ENCODE peak calls at places on chromosomes 16 and 17, in eight cellular contexts. A, O, F, R, Y, H, B and J are unnamed samples.

GRCh38 chr17:64306850-64307463 is 43.9 kb upstream of the TEX2 start:
- DNase-seq in A (peak; percentile 43), O (peak; percentile 69), F (peak; percentile 65), R (peak; percentile 79), Y (peak; percentile 19), H (peak; percentile 63), B (no peak), J (no peak)

GRCh38 chr16:30473231-30474061 is 904 bp downstream of the ITGAL start:
- DNase-seq in A (no peak), O (peak; percentile 22), F (no peak), R (no peak), Y (no peak), H (no peak), B (no peak), J (no peak)

GRCh38 chr17:65185686-65186382 is 48.7 kb downstream of the RGS9 start:
- DNase-seq in A (no peak), O (no peak), F (no peak), R (no peak), Y (no peak), H (no peak), B (no peak), J (no peak)

GRCh38 chr17:49187301-49187700 is 23.1 kb downstream of the GNGT2 start:
- DNase-seq in A (no peak), O (no peak), F (no peak), R (no peak), Y (no peak), H (no peak), B (no peak), J (no peak)

GRCh38 chr16:88839026-88839529 is 17.7 kb downstream of the GALNS start:
- DNase-seq in A (no peak), O (no peak), F (no peak), R (no peak), Y (no peak), H (no peak), B (no peak), J (no peak)

GRCh38 chr16:48682971-48683370 is 73.0 kb upstream of the N4BP1 start:
- DNase-seq in A (no peak), O (no peak), F (no peak), R (no peak), Y (no peak), H (no peak), B (no peak), J (no peak)

GRCh38 chr16:889586-889985 is 81.2 kb downstream of the LMF1 start:
- DNase-seq in A (no peak), O (no peak), F (no peak), R (no peak), Y (no peak), H (no peak), B (no peak), J (no peak)

GRCh38 chr17:50175035-50175788 is 9.4 kb downstream of the SGCA start:
- DNase-seq in A (no peak), O (no peak), F (no peak), R (no peak), Y (no peak), H (no peak), B (no peak), J (no peak)

GRCh38 chr17:44374306-44375195 is 10.9 kb upstream of the FAM171A2 start:
- DNase-seq in A (no peak), O (no peak), F (no peak), R (no peak), Y (peak; percentile 75), H (no peak), B (no peak), J (no peak)

GRCh38 chr17:43758497-43759174 is at the start of gene SOST:
- DNase-seq in A (no peak), O (no peak), F (no peak), R (no peak), Y (no peak), H (no peak), B (no peak), J (no peak)

GRCh38 chr16:74769791-74770190 is 4.8 kb downstream of the FA2H start:
- DNase-seq in A (no peak), O (no peak), F (no peak), R (no peak), Y (no peak), H (no peak), B (no peak), J (no peak)

GRCh38 chr17:3535253-3535995 is 22.2 kb downstream of the TRPV3 start:
- DNase-seq in A (no peak), O (peak; percentile 25), F (peak; percentile 51), R (peak; percentile 89), Y (peak; percentile 70), H (peak; percentile 71), B (no peak), J (no peak)

GRCh38 chr17:17506893-17507464 is 10.8 kb upstream of the RASD1 start:
- DNase-seq in A (no peak), O (peak; percentile 62), F (no peak), R (no peak), Y (no peak), H (peak; percentile 70), B (no peak), J (no peak)

GRCh38 chr16:48834576-48834975 is 224.6 kb upstream of the N4BP1 start:
- DNase-seq in A (no peak), O (no peak), F (no peak), R (no peak), Y (no peak), H (no peak), B (no peak), J (no peak)

DNA sequence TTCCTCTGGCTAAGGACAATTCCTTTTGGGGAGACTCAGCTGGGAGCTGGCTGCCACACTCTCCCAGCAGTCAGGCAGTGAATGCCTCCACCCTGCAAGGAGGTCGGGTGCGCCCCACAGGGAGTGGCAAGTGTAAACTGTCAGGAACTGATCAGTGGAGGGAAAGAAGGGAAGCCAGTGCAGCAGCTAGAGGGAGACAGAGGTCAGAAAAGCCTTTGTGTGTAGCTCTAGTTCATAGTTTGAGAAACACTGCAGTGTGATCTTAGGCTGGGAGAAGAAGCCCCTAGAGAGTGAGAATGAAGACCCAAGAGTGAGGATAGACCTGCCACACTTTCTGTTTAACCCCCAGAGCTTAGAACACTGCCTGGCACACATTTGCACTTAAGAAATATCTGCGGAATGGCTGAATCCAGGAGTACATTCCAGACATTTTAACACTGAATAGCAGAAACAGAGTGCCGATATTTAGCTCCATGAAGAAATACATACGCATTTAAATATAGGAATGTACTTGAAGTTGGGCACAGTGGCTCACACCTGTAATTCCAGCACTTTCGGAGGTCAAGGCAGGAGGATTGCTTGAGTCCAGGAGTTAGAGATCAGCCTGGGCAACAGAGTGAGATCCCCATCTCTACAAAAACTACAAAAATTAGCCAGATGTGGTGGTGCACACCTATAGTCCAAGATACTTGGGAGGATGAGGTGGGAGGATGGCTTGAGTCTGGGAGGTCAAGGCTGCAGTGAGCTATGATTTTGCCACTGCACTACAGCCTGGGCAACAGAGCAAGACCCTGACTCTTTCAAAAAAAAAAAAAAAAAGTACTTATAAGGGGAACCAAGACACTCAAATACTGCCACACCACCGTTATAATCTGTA is 11.1 kb upstream of the SLC5A11 start:
- DNase-seq in A (peak; percentile 15), O (no peak), F (no peak), R (peak; percentile 54), Y (no peak), H (no peak), B (no peak), J (no peak)
- TF ChIP-seq CTCF in A (no peak), O (no peak), F (no peak), R (peak; percentile 66), Y (peak; percentile 57), H (peak; percentile 54), B (no peak), J (no peak)

DNA sequence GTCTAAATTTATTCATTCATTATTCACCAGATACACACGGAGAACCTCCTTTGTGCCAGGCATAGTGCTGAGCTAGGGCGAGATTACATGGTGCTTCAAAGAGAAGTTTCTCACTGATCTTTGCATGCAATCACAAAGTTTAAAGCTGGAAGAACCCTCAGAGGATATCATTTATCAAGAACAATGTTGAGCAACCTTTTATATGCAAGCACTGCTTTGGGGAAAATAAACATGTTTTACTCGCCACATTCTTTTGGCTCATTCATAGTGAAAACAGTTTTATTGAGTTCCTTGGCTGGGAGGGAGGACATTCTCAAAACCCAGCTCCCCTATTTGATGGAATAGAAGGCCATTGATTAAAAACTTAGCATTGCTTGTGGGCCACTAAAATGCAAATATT is 49.8 kb upstream of the XYLT1 start:
- DNase-seq in A (no peak), O (no peak), F (no peak), R (no peak), Y (no peak), H (no peak), B (no peak), J (no peak)
- H3K4me3 ChIP-seq in A (no peak overlapping the region), O (no peak overlapping the region), F (no peak overlapping the region), R (no peak overlapping the region), Y (no peak overlapping the region), H (no peak overlapping the region), B (no peak overlapping the region), J (no peak overlapping the region)

GRCh38 chr17:5413682-5414081 is 5.8 kb downstream of the NUP88 start:
- DNase-seq in A (no peak), O (no peak), F (no peak), R (peak; percentile 61), Y (no peak), H (no peak), B (no peak), J (no peak)
- H3K27ac ChIP-seq in A (no peak overlapping the region), O (no peak overlapping the region), F (no peak overlapping the region), R (no peak overlapping the region), Y (no peak overlapping the region), H (no peak overlapping the region), B (peak overlapping the region; percentile 63), J (peak overlapping the region; percentile 40)

GRCh38 chr17:58517378-58517927 is 3.0 kb upstream of the MTMR4 start:
- DNase-seq in A (no peak), O (no peak), F (no peak), R (no peak), Y (no peak), H (no peak), B (no peak), J (no peak)

GRCh38 chr17:58521680-58522079 is 7.2 kb upstream of the MTMR4 start:
- DNase-seq in A (no peak), O (no peak), F (no peak), R (no peak), Y (no peak), H (no peak), B (no peak), J (no peak)

GRCh38 chr17:58516644-58517377 is 2.4 kb upstream of the MTMR4 start:
- DNase-seq in A (no peak), O (no peak), F (no peak), R (no peak), Y (no peak), H (no peak), B (no peak), J (no peak)

GRCh38 chr17:58517928-58518609 is 3.6 kb upstream of the MTMR4 start:
- DNase-seq in A (peak; percentile 100), O (peak; percentile 100), F (peak; percentile 100), R (peak; percentile 100), Y (peak; percentile 100), H (peak; percentile 100), B (peak; percentile 100), J (peak; percentile 100)

DNA sequence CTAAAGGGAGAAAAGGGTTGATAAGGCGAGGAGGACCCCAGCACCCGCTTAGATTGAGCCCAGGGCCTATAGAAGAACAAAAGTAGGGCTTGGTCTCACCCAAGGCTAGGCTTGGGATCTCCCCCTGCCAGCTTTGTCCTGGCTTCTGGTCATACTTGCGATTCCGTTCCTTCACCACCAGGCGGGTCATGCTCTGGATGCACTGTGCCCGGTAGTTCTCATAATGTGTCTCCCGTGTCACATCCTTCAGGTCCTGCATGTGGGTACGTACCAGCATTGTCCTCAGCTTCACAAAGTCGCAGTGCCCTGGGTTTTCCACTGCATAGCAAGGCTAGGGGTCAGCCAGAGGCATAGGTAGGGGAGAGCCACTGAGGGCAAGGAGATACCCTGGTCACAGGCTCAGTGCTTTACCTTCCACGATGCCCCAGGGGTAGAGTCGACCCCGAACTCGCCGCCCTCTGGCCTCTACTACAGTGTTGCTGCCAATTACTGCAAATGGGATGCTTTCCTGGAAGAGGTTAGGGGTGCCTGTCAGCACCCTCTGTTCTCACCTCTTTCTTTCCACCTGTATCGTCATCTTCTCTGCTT is 6.5 kb upstream of the MTMR4 start:
- DNase-seq in A (no peak), O (no peak), F (no peak), R (peak; percentile 30), Y (no peak), H (no peak), B (no peak), J (no peak)
- TF ChIP-seq CTCF in A (no peak), O (no peak), F (no peak), R (peak; percentile 37), Y (peak; percentile 63), H (peak; percentile 41), B (peak; percentile 24), J (no peak)